ENCODE peak calls at places on chromosomes 16 and 17, in seven cellular contexts. S is left ventricle myocardium superior; G is HCEC 1CT; Y is stimulated activated CD4-positive, alpha-beta T cell treated with anti-CD3 and anti-CD28 coated beads, Interleukin-1b, Interleukin-23, amount 100 ng/mL, for 24 hours; D is psoas muscle; V is NCI-H1436; L is ELR. R is an unnamed sample.

GRCh38 chr17:68570531-68570930 is 30.6 kb downstream of the FAM20A start:
- DNase-seq in S (no peak), G (no peak), Y (no peak), D (no peak), V (no peak), L (no peak), R (no peak)

GRCh38 chr16:64705443-64705842 is 416.4 kb downstream of the CDH11 start:
- DNase-seq in S (no peak), G (no peak), Y (no peak), D (no peak), V (no peak), L (no peak), R (no peak)

GRCh38 chr16:85416267-85417109 is 196.6 kb upstream of the GSE1 start:
- DNase-seq in S (peak; percentile 71), G (no peak), Y (peak; percentile 59), D (peak; percentile 89), V (peak; percentile 73), L (peak; percentile 42), R (no peak)

GRCh38 chr17:788551-788950 is 6.4 kb downstream of the MRM3 start:
- DNase-seq in S (no peak), G (no peak), Y (no peak), D (no peak), V (no peak), L (no peak), R (no peak)

GRCh38 chr17:57704448-57704847 is 40.7 kb downstream of the CCDC182 start:
- DNase-seq in S (no peak), G (no peak), Y (no peak), D (no peak), V (no peak), L (no peak), R (no peak)

GRCh38 chr16:87174061-87174460 is 143.1 kb downstream of the C16orf95 start:
- DNase-seq in S (no peak), G (no peak), Y (no peak), D (no peak), V (no peak), L (no peak), R (no peak)

GRCh38 chr17:7988750-7989178 is 13.7 kb upstream of the GUCY2D start:
- DNase-seq in S (no peak), G (peak; percentile 76), Y (no peak), D (no peak), V (peak; percentile 87), L (peak; percentile 91), R (peak; percentile 71)

GRCh38 chr17:10195090-10195489 is 3.3 kb downstream of the GAS7 start:
- DNase-seq in S (no peak), G (no peak), Y (no peak), D (no peak), V (no peak), L (no peak), R (no peak)

GRCh38 chr16:6274366-6274765 is 1058.3 kb upstream of the RBFOX1 start:
- DNase-seq in S (no peak), G (no peak), Y (no peak), D (no peak), V (no peak), L (no peak), R (no peak)

GRCh38 chr16:621526-622105 is 9.2 kb upstream of the WFIKKN1 start:
- DNase-seq in S (no peak), G (no peak), Y (no peak), D (no peak), V (no peak), L (no peak), R (no peak)

GRCh38 chr16:3004781-3005284 is 7.9 kb upstream of the CLDN9 start:
- DNase-seq in S (no peak), G (no peak), Y (no peak), D (no peak), V (no peak), L (no peak), R (no peak)

GRCh38 chr17:15213381-15214087 is 51.6 kb downstream of the PMP22 start:
- DNase-seq in S (no peak), G (peak; percentile 38), Y (no peak), D (no peak), V (peak; percentile 2), L (peak; percentile 49), R (peak; percentile 26)

GRCh38 chr17:21042434-21043295 is at the start of gene USP22:
- DNase-seq in S (no peak), G (no peak), Y (no peak), D (no peak), V (peak; percentile 99), L (no peak), R (no peak)

GRCh38 chr17:4764612-4765011 is 7.1 kb upstream of the TM4SF5 start:
- DNase-seq in S (no peak), G (no peak), Y (no peak), D (no peak), V (no peak), L (no peak), R (no peak)

GRCh38 chr17:39027037-39027436 is 59.8 kb upstream of the FBXO47 start:
- DNase-seq in S (peak; percentile 89), G (no peak), Y (peak; percentile 7), D (peak; percentile 91), V (peak; percentile 50), L (peak; percentile 19), R (no peak)

GRCh38 chr17:31740611-31741082 is 118.4 kb downstream of the COPRS start:
- DNase-seq in S (no peak), G (peak; percentile 95), Y (no peak), D (no peak), V (no peak), L (peak; percentile 88), R (no peak)

GRCh38 chr17:62780951-62781350 is 27.2 kb downstream of the MARCHF10 start:
- DNase-seq in S (no peak), G (peak; percentile 50), Y (no peak), D (no peak), V (no peak), L (peak; percentile 45), R (no peak)

GRCh38 chr17:47969975-47970724 is 763 bp upstream of the CDK5RAP3 start:
- DNase-seq in S (no peak), G (no peak), Y (no peak), D (no peak), V (no peak), L (no peak), R (no peak)

GRCh38 chr17:8120520-8121443 is 2.5 kb upstream of the ALOXE3 start:
- DNase-seq in S (peak; percentile 73), G (peak; percentile 51), Y (peak; percentile 69), D (peak; percentile 80), V (peak; percentile 65), L (peak; percentile 81), R (peak; percentile 78)

GRCh38 chr16:58494981-58495860 is 4.7 kb upstream of the NDRG4 start:
- DNase-seq in S (peak; percentile 76), G (peak; percentile 85), Y (peak; percentile 35), D (no peak), V (peak; percentile 95), L (peak; percentile 97), R (peak; percentile 98)

GRCh38 chr16:26510924-26511323 is 555.8 kb upstream of the C16orf82 start:
- DNase-seq in S (no peak), G (no peak), Y (no peak), D (no peak), V (no peak), L (no peak), R (no peak)

GRCh38 chr17:68334393-68334792 is 43.1 kb downstream of the ARSG start:
- DNase-seq in S (no peak), G (peak; percentile 3), Y (no peak), D (no peak), V (no peak), L (no peak), R (no peak)

GRCh38 chr16:85354623-85355514 is 242.6 kb upstream of the CIBAR2 start:
- DNase-seq in S (no peak), G (peak; percentile 74), Y (no peak), D (no peak), V (no peak), L (peak; percentile 98), R (no peak)

GRCh38 chr17:70454377-70454776 is 285.0 kb downstream of the KCNJ2 start:
- DNase-seq in S (no peak), G (no peak), Y (no peak), D (no peak), V (no peak), L (no peak), R (no peak)

GRCh38 chr17:29021251-29021650 is 15.4 kb upstream of the SEZ6 start:
- DNase-seq in S (no peak), G (no peak), Y (no peak), D (no peak), V (no peak), L (no peak), R (no peak)

GRCh38 chr17:80145076-80146075 is 1.6 kb downstream of the EIF4A3 start:
- DNase-seq in S (no peak), G (no peak), Y (no peak), D (no peak), V (no peak), L (peak; percentile 20), R (no peak)

GRCh38 chr17:50699410-50699809 is 8.3 kb downstream of the ANKRD40 start:
- DNase-seq in S (no peak), G (no peak), Y (no peak), D (no peak), V (no peak), L (no peak), R (no peak)

GRCh38 chr17:74573169-74573568 is 5.9 kb upstream of the CD300H start:
- DNase-seq in S (no peak), G (no peak), Y (no peak), D (no peak), V (no peak), L (no peak), R (no peak)

GRCh38 chr17:32875904-32876413 is 965 bp downstream of the MYO1D start:
- DNase-seq in S (no peak), G (no peak), Y (no peak), D (no peak), V (no peak), L (peak; percentile 17), R (no peak)

GRCh38 chr16:89332248-89333245 is 115.0 kb downstream of the ZNF778 start:
- DNase-seq in S (peak; percentile 24), G (no peak), Y (no peak), D (peak; percentile 20), V (no peak), L (no peak), R (no peak)

GRCh38 chr17:45640141-45640850 is 143.8 kb upstream of the CRHR1 start:
- DNase-seq in S (peak; percentile 68), G (peak; percentile 42), Y (peak; percentile 57), D (peak; percentile 81), V (no peak), L (peak; percentile 83), R (peak; percentile 43)

GRCh38 chr16:84423416-84423837 is 55.1 kb downstream of the ATP2C2 start:
- DNase-seq in S (no peak), G (peak; percentile 31), Y (no peak), D (no peak), V (no peak), L (peak; percentile 67), R (peak; percentile 37)

R was measured in foreskin melanocyte.